ENCODE peak calls at places on chromosome 18, in seven cellular contexts. X is IMR-90, A is mesendoderm, Z is H9, H is trophoblast cell, K is mesenchymal stem cell, G is H1. Y is an unnamed sample.

GRCh38 chr18:31591628-31592027 is at the start of gene TTR:
- DNase-seq in G (no peak), K (no peak), A (no peak), X (no peak), H (peak), Z (no peak), Y (no peak)

GRCh38 chr18:79798346-79798998 is 734 bp downstream of the KCNG2 start:
- DNase-seq in A (no peak), X (no peak), K (peak), H (no peak), Z (no peak), G (peak), Y (no peak)

GRCh38 chr18:40243592-40243991 is 1711.4 kb upstream of the PIK3C3 start:
- DNase-seq in X (no peak), G (no peak), A (no peak), H (no peak), Z (no peak), K (no peak), Y (no peak)

GRCh38 chr18:21057112-21057511 is 54.5 kb downstream of the ROCK1 start:
- DNase-seq in X (no peak), H (no peak), A (no peak), Z (no peak), G (no peak), K (no peak), Y (no peak)

GRCh38 chr18:23306842-23307241 is 146.2 kb upstream of the RIOK3 start:
- DNase-seq in Z (no peak), G (no peak), A (no peak), H (no peak), K (no peak), X (no peak), Y (no peak)

GRCh38 chr18:39313992-39314391 is 1748.4 kb upstream of the CELF4 start:
- DNase-seq in G (no peak), Z (no peak), K (no peak), H (no peak), X (no peak), A (no peak), Y (no peak)

GRCh38 chr18:9215221-9215933 is 78.8 kb downstream of the ANKRD12 start:
- DNase-seq in G (no peak), A (no peak), K (peak), X (no peak), H (no peak), Z (no peak), Y (no peak)

GRCh38 chr18:51726614-51727013 is 529.1 kb upstream of the MEX3C start:
- DNase-seq in H (no peak), K (no peak), Z (no peak), A (peak), X (no peak), G (no peak), Y (no peak)

GRCh38 chr18:58454406-58455061 is 174.4 kb downstream of the ALPK2 start:
- DNase-seq in Z (no peak), G (no peak), H (no peak), K (no peak), X (no peak), A (no peak), Y (no peak)

GRCh38 chr18:79685281-79685680 is 5.7 kb downstream of the CTDP1 start:
- DNase-seq in H (no peak), X (no peak), G (no peak), K (no peak), A (no peak), Z (no peak), Y (no peak)

GRCh38 chr18:74528478-74528877 is 5.8 kb upstream of the CNDP1 start:
- DNase-seq in Z (no peak), H (no peak), X (no peak), K (no peak), G (no peak), A (no peak), Y (no peak)
- H3K27ac ChIP-seq in Z (no peak), H (no peak), X (no peak), K (no peak), G (no peak), A (no peak), Y (no peak)

DNA sequence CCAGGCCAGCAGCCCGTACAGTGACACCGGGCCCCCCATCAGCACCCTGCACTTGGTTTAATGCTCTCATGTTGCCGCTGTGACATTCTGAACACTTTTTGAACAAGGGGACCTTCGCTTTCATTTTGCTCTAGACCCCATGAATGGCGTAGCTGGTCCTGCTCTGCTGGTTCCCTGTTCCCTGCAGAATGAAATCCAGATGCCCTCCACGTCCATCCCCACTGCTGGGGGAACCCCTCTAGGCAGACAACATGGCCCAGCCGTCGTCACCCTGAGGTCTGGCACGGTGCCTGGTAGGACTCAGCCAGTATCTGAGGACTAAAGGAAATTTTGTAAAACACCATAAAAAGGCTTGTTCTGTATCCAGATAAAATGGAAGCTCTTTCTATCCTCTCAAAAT is 128.6 kb downstream of the KCTD1 start:
- DNase-seq in G (no peak), Z (no peak), H (no peak), X (no peak), A (no peak), K (no peak), Y (no peak)
- H2BK5ac ChIP-seq in G (no peak), Z (no peak), H (no peak), X (no peak), A (no peak), K (no peak), Y (no peak)

GRCh38 chr18:64444819-64445218 is 295.9 kb upstream of the LINC00305 start:
- DNase-seq in X (no peak), H (no peak), G (no peak), K (no peak), Z (no peak), A (no peak), Y (no peak)
- H3K4me2 ChIP-seq in X (no peak), H (no peak), G (no peak), K (no peak), Z (no peak), A (no peak), Y (no peak)

GRCh38 chr18:70362258-70362657 is 73.4 kb downstream of the SOCS6 start:
- DNase-seq in A (no peak), G (no peak), K (no peak), Z (no peak), X (no peak), H (no peak), Y (no peak)

GRCh38 chr18:70366174-70366573 is 77.3 kb downstream of the SOCS6 start:
- DNase-seq in X (no peak), H (no peak), A (peak), G (no peak), K (no peak), Z (peak), Y (peak)

GRCh38 chr18:70366670-70367069 is 77.8 kb downstream of the SOCS6 start:
- DNase-seq in Z (no peak), G (no peak), A (peak), X (no peak), K (no peak), H (no peak), Y (no peak)

GRCh38 chr18:70363861-70364260 is 75.0 kb downstream of the SOCS6 start:
- DNase-seq in G (no peak), K (no peak), X (peak), A (no peak), H (no peak), Z (no peak), Y (no peak)

DNA sequence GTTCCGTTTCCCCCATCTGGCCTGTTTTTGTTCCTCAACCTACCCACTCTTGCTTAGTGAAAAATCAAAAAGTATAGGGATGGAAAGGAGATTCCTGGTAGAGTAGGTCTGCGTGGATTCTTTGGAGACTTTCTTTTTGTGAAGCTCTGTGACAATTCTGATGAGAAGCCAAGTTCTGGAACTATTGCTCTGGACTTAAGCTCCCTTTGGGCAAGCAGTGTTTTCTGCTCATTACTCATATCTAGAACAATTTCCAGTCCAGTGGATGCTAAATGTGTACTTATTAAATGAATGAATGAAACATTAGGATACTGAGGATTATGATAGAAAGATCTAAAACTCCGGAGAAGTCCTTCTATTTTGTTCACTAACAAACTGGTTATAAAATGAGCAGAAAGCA is 76.5 kb downstream of the SOCS6 start:
- DNase-seq in G (no peak), X (no peak), Z (no peak), K (no peak), A (no peak), H (no peak), Y (no peak)
- H3K27ac ChIP-seq in G (no peak), X (no peak), Z (no peak), K (no peak), A (peak), H (no peak), Y (no peak)

GRCh38 chr18:27242392-27243047 is 57.4 kb upstream of the CHST9 start:
- DNase-seq in Z (no peak), H (no peak), A (no peak), K (no peak), G (no peak), X (no peak), Y (no peak)
- H2BK5ac ChIP-seq in Z (no peak), H (no peak), A (no peak), K (no peak), G (no peak), X (no peak), Y (no peak)

GRCh38 chr18:45836242-45837215 is 11.1 kb downstream of the SIGLEC15 start:
- DNase-seq in G (peak), Z (no peak), X (peak), A (no peak), K (peak), H (no peak), Y (no peak)
- H3K4me2 ChIP-seq in G (peak), Z (peak), X (no peak), A (no peak), K (no peak), H (no peak), Y (peak)